ENCODE peak calls at places on chromosome 4, in seven cellular contexts. D is MM.1S, X is neuronal stem cell, Q is PC-9, L is hepatocyte, Z is fibroblast of lung, M is HepG2. N is an unnamed sample.

GRCh38 chr4:99061048-99061447 is 27.5 kb downstream of the ADH5 start:
- DNase-seq in D (no peak), X (no peak), Q (no peak), L (no peak), Z (no peak), M (no peak), N (no peak)

GRCh38 chr4:163892417-163892816 is 397.9 kb downstream of the TMA16 start:
- DNase-seq in D (no peak), X (no peak), Q (no peak), L (no peak), Z (no peak), M (no peak), N (no peak)

GRCh38 chr4:154779362-154779947 is 1.6 kb upstream of the RBM46 start:
- DNase-seq in D (peak), X (peak), Q (no peak), L (peak), Z (peak), M (peak), N (peak)

GRCh38 chr4:91936301-91936700 is 367.5 kb upstream of the GRID2 start:
- DNase-seq in D (no peak), X (no peak), Q (no peak), L (peak), Z (peak), M (no peak), N (no peak)

GRCh38 chr4:165874799-165875371 is 1.8 kb downstream of the TLL1 start:
- DNase-seq in D (no peak), X (peak), Q (peak), L (peak), Z (no peak), M (no peak), N (no peak)

GRCh38 chr4:535181-535923 is 36.3 kb downstream of the PIGG start:
- DNase-seq in D (no peak), X (no peak), Q (no peak), L (no peak), Z (no peak), M (no peak), N (no peak)

GRCh38 chr4:4947721-4948120 is 71.5 kb downstream of the CYTL1 start:
- DNase-seq in D (no peak), X (no peak), Q (no peak), L (no peak), Z (no peak), M (no peak), N (no peak)

GRCh38 chr4:27010334-27010940 is 149.8 kb downstream of the STIM2 start:
- DNase-seq in D (peak), X (peak), Q (peak), L (peak), Z (peak), M (peak), N (peak)

GRCh38 chr4:97300561-97300960 is 842.7 kb downstream of the STPG2 start:
- DNase-seq in D (no peak), X (no peak), Q (no peak), L (no peak), Z (no peak), M (no peak), N (no peak)

GRCh38 chr4:164683040-164683439 is 70.9 kb upstream of the SMIM31 start:
- DNase-seq in D (no peak), X (no peak), Q (no peak), L (no peak), Z (no peak), M (no peak), N (no peak)

GRCh38 chr4:106353786-106354185 is 14.8 kb downstream of the GIMD1 start:
- DNase-seq in D (no peak), X (no peak), Q (no peak), L (no peak), Z (no peak), M (no peak), N (no peak)

GRCh38 chr4:153794001-153794400 is 5.1 kb upstream of the SFRP2 start:
- DNase-seq in D (no peak), X (no peak), Q (no peak), L (peak), Z (no peak), M (no peak), N (no peak)

GRCh38 chr4:12359420-12359819 is 930.7 kb upstream of the HS3ST1 start:
- DNase-seq in D (no peak), X (no peak), Q (no peak), L (no peak), Z (no peak), M (no peak), N (no peak)

GRCh38 chr4:71807469-71807868 is 23.6 kb upstream of the GC start:
- DNase-seq in D (no peak), X (no peak), Q (no peak), L (no peak), Z (no peak), M (no peak), N (no peak)

GRCh38 chr4:74111990-74112389 is 13.0 kb upstream of the CXCL2 start:
- DNase-seq in D (no peak), X (no peak), Q (peak), L (no peak), Z (peak), M (no peak), N (no peak)

GRCh38 chr4:71498002-71498401 is 159.2 kb downstream of the SLC4A4 start:
- DNase-seq in D (no peak), X (no peak), Q (no peak), L (no peak), Z (peak), M (no peak), N (no peak)

GRCh38 chr4:109389367-109390118 is 44.1 kb upstream of the SEC24B start:
- DNase-seq in D (peak), X (no peak), Q (no peak), L (peak), Z (no peak), M (peak), N (no peak)

GRCh38 chr4:173486714-173487392 is 43.2 kb downstream of the HAND2 start:
- DNase-seq in D (no peak), X (no peak), Q (no peak), L (no peak), Z (peak), M (no peak), N (no peak)

GRCh38 chr4:7196283-7196651 is 3.9 kb downstream of the SORCS2 start:
- DNase-seq in D (no peak), X (no peak), Q (peak), L (no peak), Z (no peak), M (no peak), N (no peak)

GRCh38 chr4:185887125-185887524 is 75.1 kb upstream of the SORBS2 start:
- DNase-seq in D (no peak), X (no peak), Q (no peak), L (no peak), Z (no peak), M (no peak), N (no peak)

GRCh38 chr4:94410678-94411206 is 41.0 kb upstream of the PDLIM5 start:
- DNase-seq in D (no peak), X (no peak), Q (peak), L (peak), Z (no peak), M (peak), N (peak)

GRCh38 chr4:187309456-187309855 is 585.8 kb upstream of the FAT1 start:
- DNase-seq in D (no peak), X (no peak), Q (no peak), L (no peak), Z (peak), M (no peak), N (no peak)

GRCh38 chr4:48483777-48484493 is 792 bp downstream of the SLC10A4 start:
- DNase-seq in D (no peak), X (no peak), Q (no peak), L (peak), Z (no peak), M (no peak), N (no peak)

GRCh38 chr4:40283968-40284367 is 51.2 kb upstream of the CHRNA9 start:
- DNase-seq in D (no peak), X (no peak), Q (peak), L (no peak), Z (peak), M (no peak), N (no peak)
- H2AFZ ChIP-seq in D (no peak), X (no peak), Q (no peak), L (no peak), Z (no peak), M (no peak), N (no peak)

DNA sequence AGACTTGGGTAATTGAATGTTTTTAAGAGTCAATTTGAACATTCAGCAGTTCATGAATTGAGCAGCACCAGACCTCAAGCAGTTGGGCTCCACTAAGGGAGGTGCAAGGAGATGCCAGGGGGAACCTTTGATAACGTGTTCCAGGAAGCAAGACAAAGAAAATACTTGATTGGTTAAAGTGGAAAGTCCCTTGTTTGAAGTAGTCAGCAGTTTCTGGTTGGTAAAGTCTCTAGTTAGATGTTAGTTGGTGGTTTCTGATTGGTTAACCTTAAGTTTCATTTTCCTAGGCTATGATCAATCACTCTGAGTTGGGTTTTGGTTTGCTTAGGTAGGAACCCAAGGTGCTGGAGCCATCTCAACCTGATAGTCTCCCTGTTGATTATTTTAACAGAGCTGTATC is 4.0 kb downstream of the HERC6 start:
- DNase-seq in D (peak), X (no peak), Q (no peak), L (no peak), Z (no peak), M (no peak), N (no peak)
- H2AFZ ChIP-seq in D (peak), X (no peak), Q (no peak), L (no peak), Z (no peak), M (no peak), N (no peak)

GRCh38 chr4:110532901-110533589 is 57.1 kb downstream of the ENPEP start:
- DNase-seq in D (no peak), X (no peak), Q (no peak), L (no peak), Z (peak), M (no peak), N (no peak)

GRCh38 chr4:110533940-110534339 is 58.0 kb downstream of the ENPEP start:
- DNase-seq in D (peak), X (no peak), Q (peak), L (peak), Z (peak), M (peak), N (peak)

GRCh38 chr4:110533590-110533910 is 57.6 kb downstream of the ENPEP start:
- DNase-seq in D (no peak), X (no peak), Q (no peak), L (no peak), Z (peak), M (no peak), N (no peak)
- H2AFZ ChIP-seq in D (peak), X (no peak), Q (no peak), L (no peak), Z (no peak), M (no peak), N (peak)

DNA sequence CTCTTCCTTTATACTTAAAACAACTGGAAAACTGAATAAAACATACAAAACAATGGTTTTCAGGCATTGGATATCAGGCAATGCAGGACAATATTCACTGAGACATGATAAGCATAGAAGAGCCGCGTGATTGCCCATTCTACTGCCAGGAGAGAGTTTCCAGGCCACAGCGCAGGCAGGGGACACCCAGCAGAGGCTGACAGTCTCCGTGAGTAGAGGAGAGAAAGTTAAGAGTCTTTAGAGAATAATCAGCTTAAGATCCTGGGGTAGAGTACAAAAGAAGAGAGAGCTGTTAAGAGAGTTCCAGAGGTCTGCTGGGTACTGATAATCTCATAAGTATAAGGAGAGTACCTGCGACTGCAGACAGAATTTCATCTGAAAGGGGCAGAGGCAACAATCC is 18.4 kb upstream of the FRAS1 start:
- DNase-seq in D (no peak), X (no peak), Q (no peak), L (no peak), Z (no peak), M (no peak), N (no peak)
- H2AFZ ChIP-seq in D (no peak), X (no peak), Q (no peak), L (no peak), Z (no peak), M (no peak), N (no peak)

N was measured in Karpas-422.